ENCODE peak calls at places on chromosomes 11 and 22, in ten cellular contexts. One of them, this sample, is unnamed.

GRCh38 chr22:27993774-27994350 is 74.8 kb upstream of the PITPNB start:
- DNase-seq in effector memory CD4-positive, alpha-beta T cell: no peak
- DNase-seq in HFF-Myc: no peak
- DNase-seq in endodermal cell: no peak
- DNase-seq in SK-N-MC: no peak
- DNase-seq in aorta: peak
- DNase-seq in psoas muscle: no peak
- DNase-seq in mucosa of descending colon: no peak
- DNase-seq in fibroblast of villous mesenchyme: no peak
- DNase-seq in fibroblast of the aortic adventitia: no peak
- DNase-seq in this sample: no peak

GRCh38 chr11:57290288-57290687 is 34.5 kb downstream of the TNKS1BP1 start:
- DNase-seq in effector memory CD4-positive, alpha-beta T cell: no peak
- DNase-seq in HFF-Myc: no peak
- DNase-seq in endodermal cell: no peak
- DNase-seq in SK-N-MC: no peak
- DNase-seq in aorta: no peak
- DNase-seq in psoas muscle: no peak
- DNase-seq in mucosa of descending colon: no peak
- DNase-seq in fibroblast of villous mesenchyme: peak
- DNase-seq in fibroblast of the aortic adventitia: peak
- DNase-seq in this sample: peak

GRCh38 chr22:40855104-40855959 is 1.1 kb downstream of the ST13 start:
- DNase-seq in effector memory CD4-positive, alpha-beta T cell: no peak
- DNase-seq in HFF-Myc: no peak
- DNase-seq in endodermal cell: peak
- DNase-seq in SK-N-MC: no peak
- DNase-seq in aorta: no peak
- DNase-seq in psoas muscle: peak
- DNase-seq in mucosa of descending colon: no peak
- DNase-seq in fibroblast of villous mesenchyme: peak
- DNase-seq in fibroblast of the aortic adventitia: peak
- DNase-seq in this sample: no peak

GRCh38 chr11:108632041-108632440 is 32.8 kb upstream of the DDX10 start:
- DNase-seq in effector memory CD4-positive, alpha-beta T cell: no peak
- DNase-seq in HFF-Myc: peak
- DNase-seq in endodermal cell: no peak
- DNase-seq in SK-N-MC: no peak
- DNase-seq in aorta: no peak
- DNase-seq in psoas muscle: no peak
- DNase-seq in mucosa of descending colon: no peak
- DNase-seq in fibroblast of villous mesenchyme: no peak
- DNase-seq in fibroblast of the aortic adventitia: no peak
- DNase-seq in this sample: no peak

GRCh38 chr22:32531955-32532818 is 57.6 kb downstream of the FBXO7 start:
- DNase-seq in effector memory CD4-positive, alpha-beta T cell: no peak
- DNase-seq in HFF-Myc: peak
- DNase-seq in endodermal cell: peak
- DNase-seq in SK-N-MC: peak
- DNase-seq in aorta: peak
- DNase-seq in psoas muscle: peak
- DNase-seq in mucosa of descending colon: peak
- DNase-seq in fibroblast of villous mesenchyme: peak
- DNase-seq in fibroblast of the aortic adventitia: peak
- DNase-seq in this sample: peak

GRCh38 chr22:47606426-47606825 is 844.0 kb downstream of the TBC1D22A start:
- DNase-seq in effector memory CD4-positive, alpha-beta T cell: no peak
- DNase-seq in HFF-Myc: no peak
- DNase-seq in endodermal cell: peak
- DNase-seq in SK-N-MC: no peak
- DNase-seq in aorta: no peak
- DNase-seq in psoas muscle: peak
- DNase-seq in mucosa of descending colon: no peak
- DNase-seq in fibroblast of villous mesenchyme: no peak
- DNase-seq in fibroblast of the aortic adventitia: no peak
- DNase-seq in this sample: no peak

GRCh38 chr11:24386551-24387404 is 110.1 kb upstream of the LUZP2 start:
- DNase-seq in effector memory CD4-positive, alpha-beta T cell: no peak
- DNase-seq in HFF-Myc: peak
- DNase-seq in endodermal cell: peak
- DNase-seq in SK-N-MC: peak
- DNase-seq in aorta: no peak
- DNase-seq in psoas muscle: no peak
- DNase-seq in mucosa of descending colon: no peak
- DNase-seq in fibroblast of villous mesenchyme: peak
- DNase-seq in fibroblast of the aortic adventitia: peak
- DNase-seq in this sample: peak

GRCh38 chr11:74100735-74101134 is 70.1 kb downstream of the C2CD3 start:
- DNase-seq in effector memory CD4-positive, alpha-beta T cell: no peak
- DNase-seq in HFF-Myc: no peak
- DNase-seq in endodermal cell: no peak
- DNase-seq in SK-N-MC: no peak
- DNase-seq in aorta: no peak
- DNase-seq in psoas muscle: no peak
- DNase-seq in mucosa of descending colon: no peak
- DNase-seq in fibroblast of villous mesenchyme: no peak
- DNase-seq in fibroblast of the aortic adventitia: no peak
- DNase-seq in this sample: no peak

DNA sequence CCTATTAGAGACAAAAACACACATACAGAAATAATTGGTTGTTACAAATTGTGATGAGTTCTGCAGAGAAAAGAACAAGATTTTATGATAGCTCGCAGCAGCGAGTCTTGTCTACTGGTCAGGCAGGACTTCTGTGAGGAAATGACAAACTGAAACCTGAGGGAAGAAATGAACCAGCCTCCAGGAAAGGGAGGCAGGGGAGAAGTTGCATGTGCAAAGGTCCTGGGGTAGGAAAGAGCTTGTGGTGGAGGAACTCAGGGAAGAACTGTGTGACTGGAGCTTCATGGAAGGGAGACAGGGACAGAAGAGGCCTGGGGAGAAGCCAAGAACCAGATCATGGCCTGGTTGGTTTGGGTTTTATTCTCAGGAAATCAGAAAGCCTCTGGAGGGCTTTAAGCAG is 9.2 kb upstream of the RAB1B start:
- DNase-seq in effector memory CD4-positive, alpha-beta T cell: no peak
- DNase-seq in HFF-Myc: no peak
- DNase-seq in endodermal cell: no peak
- DNase-seq in SK-N-MC: no peak
- DNase-seq in aorta: no peak
- DNase-seq in psoas muscle: no peak
- DNase-seq in mucosa of descending colon: no peak
- DNase-seq in fibroblast of villous mesenchyme: no peak
- DNase-seq in fibroblast of the aortic adventitia: no peak
- DNase-seq in this sample: no peak
- H3K4me3 ChIP-seq in effector memory CD4-positive, alpha-beta T cell: no peak
- H3K4me3 ChIP-seq in HFF-Myc: no peak
- H3K4me3 ChIP-seq in endodermal cell: peak
- H3K4me3 ChIP-seq in SK-N-MC: no peak
- H3K4me3 ChIP-seq in aorta: no peak
- H3K4me3 ChIP-seq in psoas muscle: peak
- H3K4me3 ChIP-seq in mucosa of descending colon: no peak
- H3K4me3 ChIP-seq in fibroblast of villous mesenchyme: no peak
- H3K4me3 ChIP-seq in fibroblast of the aortic adventitia: no peak
- H3K4me3 ChIP-seq in this sample: no peak

DNA sequence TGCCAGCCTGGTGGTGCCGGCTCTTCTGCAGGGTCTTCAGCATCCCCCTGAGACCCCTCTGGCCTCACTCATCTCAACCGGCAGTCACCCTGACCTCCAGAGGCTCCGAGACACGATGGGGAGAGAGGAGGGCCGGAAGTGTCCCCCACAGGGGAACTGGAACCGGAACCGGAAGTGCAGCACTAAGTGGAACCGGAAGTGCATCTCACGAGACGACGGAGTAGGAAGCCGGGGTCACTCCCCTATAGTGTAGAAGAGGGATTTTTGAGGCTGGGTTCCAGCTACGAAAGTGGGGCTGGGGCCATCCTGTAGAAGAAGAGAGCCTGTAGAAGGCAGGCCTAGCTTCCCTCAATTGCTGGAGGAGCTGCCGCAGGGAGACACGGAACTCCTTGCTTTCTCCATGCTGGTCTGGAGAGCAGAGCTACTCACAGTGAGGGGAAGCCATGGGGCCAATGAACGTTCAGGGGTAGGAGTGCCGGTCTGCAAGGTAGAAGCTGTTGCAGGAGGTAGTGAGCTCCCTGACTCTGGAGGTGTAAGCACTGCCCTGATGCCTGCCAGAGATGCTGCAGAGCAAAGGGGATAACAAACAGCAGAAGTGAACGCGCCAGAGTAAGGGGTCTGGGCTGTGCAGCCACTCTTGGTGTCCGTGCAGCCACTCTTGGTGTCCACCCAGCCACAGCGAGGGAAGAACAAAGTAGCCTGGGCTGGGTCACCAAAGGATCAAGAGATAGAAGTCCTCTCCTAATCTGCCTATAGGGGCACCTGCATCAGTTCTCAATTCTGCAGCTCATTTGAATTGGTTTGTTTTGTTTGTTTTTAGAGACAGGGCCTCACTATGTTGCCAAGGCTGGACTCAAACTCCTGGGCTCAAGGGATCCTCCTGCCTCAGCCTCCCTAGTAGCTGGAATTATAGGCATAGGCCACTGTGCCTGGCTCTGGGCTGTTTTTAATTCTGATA is 21.9 kb downstream of the SCUBE1 start:
- DNase-seq in effector memory CD4-positive, alpha-beta T cell: no peak
- DNase-seq in HFF-Myc: no peak
- DNase-seq in endodermal cell: no peak
- DNase-seq in SK-N-MC: no peak
- DNase-seq in aorta: no peak
- DNase-seq in psoas muscle: no peak
- DNase-seq in mucosa of descending colon: no peak
- DNase-seq in fibroblast of villous mesenchyme: no peak
- DNase-seq in fibroblast of the aortic adventitia: no peak
- DNase-seq in this sample: no peak
- H3K4me3 ChIP-seq in effector memory CD4-positive, alpha-beta T cell: no peak
- H3K4me3 ChIP-seq in HFF-Myc: no peak
- H3K4me3 ChIP-seq in endodermal cell: no peak
- H3K4me3 ChIP-seq in SK-N-MC: no peak
- H3K4me3 ChIP-seq in aorta: no peak
- H3K4me3 ChIP-seq in psoas muscle: no peak
- H3K4me3 ChIP-seq in mucosa of descending colon: no peak
- H3K4me3 ChIP-seq in fibroblast of villous mesenchyme: no peak
- H3K4me3 ChIP-seq in fibroblast of the aortic adventitia: no peak
- H3K4me3 ChIP-seq in this sample: no peak

GRCh38 chr11:126522152-126522551 is 166.7 kb downstream of the ST3GAL4 start:
- DNase-seq in effector memory CD4-positive, alpha-beta T cell: no peak
- DNase-seq in HFF-Myc: no peak
- DNase-seq in endodermal cell: no peak
- DNase-seq in SK-N-MC: no peak
- DNase-seq in aorta: peak
- DNase-seq in psoas muscle: no peak
- DNase-seq in mucosa of descending colon: no peak
- DNase-seq in fibroblast of villous mesenchyme: no peak
- DNase-seq in fibroblast of the aortic adventitia: peak
- DNase-seq in this sample: no peak

GRCh38 chr11:126521196-126521595 is 165.7 kb downstream of the ST3GAL4 start:
- DNase-seq in effector memory CD4-positive, alpha-beta T cell: no peak
- DNase-seq in HFF-Myc: no peak
- DNase-seq in endodermal cell: no peak
- DNase-seq in SK-N-MC: no peak
- DNase-seq in aorta: peak
- DNase-seq in psoas muscle: no peak
- DNase-seq in mucosa of descending colon: no peak
- DNase-seq in fibroblast of villous mesenchyme: no peak
- DNase-seq in fibroblast of the aortic adventitia: no peak
- DNase-seq in this sample: no peak

GRCh38 chr11:126526471-126526870 is 171.0 kb downstream of the ST3GAL4 start:
- DNase-seq in effector memory CD4-positive, alpha-beta T cell: no peak
- DNase-seq in HFF-Myc: no peak
- DNase-seq in endodermal cell: no peak
- DNase-seq in SK-N-MC: no peak
- DNase-seq in aorta: peak
- DNase-seq in psoas muscle: no peak
- DNase-seq in mucosa of descending colon: no peak
- DNase-seq in fibroblast of villous mesenchyme: no peak
- DNase-seq in fibroblast of the aortic adventitia: no peak
- DNase-seq in this sample: no peak

GRCh38 chr11:126522606-126523005 is 167.1 kb downstream of the ST3GAL4 start:
- DNase-seq in effector memory CD4-positive, alpha-beta T cell: no peak
- DNase-seq in HFF-Myc: no peak
- DNase-seq in endodermal cell: no peak
- DNase-seq in SK-N-MC: no peak
- DNase-seq in aorta: peak
- DNase-seq in psoas muscle: no peak
- DNase-seq in mucosa of descending colon: no peak
- DNase-seq in fibroblast of villous mesenchyme: no peak
- DNase-seq in fibroblast of the aortic adventitia: no peak
- DNase-seq in this sample: no peak

DNA sequence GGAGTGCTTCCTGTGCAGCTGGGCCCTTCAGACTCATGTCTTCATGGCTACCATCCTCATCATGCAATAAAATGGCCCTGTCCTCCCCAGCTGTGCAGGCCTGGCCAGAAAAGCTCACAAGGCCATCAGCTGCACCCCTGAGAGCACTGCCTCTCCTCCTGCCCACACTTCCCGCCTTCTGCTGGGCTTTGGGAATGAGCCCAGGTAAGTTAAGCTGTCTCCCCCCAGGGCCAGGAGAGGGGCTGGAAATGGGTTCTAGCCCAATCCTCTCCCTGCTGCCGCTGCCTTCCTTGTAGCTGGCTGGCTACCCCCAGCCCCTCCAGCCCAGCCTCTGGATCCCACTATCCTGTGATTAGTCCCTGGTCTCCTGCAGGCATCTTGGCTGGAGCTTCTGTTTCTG is 168.0 kb downstream of the ST3GAL4 start:
- DNase-seq in effector memory CD4-positive, alpha-beta T cell: no peak
- DNase-seq in HFF-Myc: no peak
- DNase-seq in endodermal cell: no peak
- DNase-seq in SK-N-MC: no peak
- DNase-seq in aorta: peak
- DNase-seq in psoas muscle: no peak
- DNase-seq in mucosa of descending colon: no peak
- DNase-seq in fibroblast of villous mesenchyme: no peak
- DNase-seq in fibroblast of the aortic adventitia: no peak
- DNase-seq in this sample: no peak
- H3K4me3 ChIP-seq in effector memory CD4-positive, alpha-beta T cell: no peak
- H3K4me3 ChIP-seq in HFF-Myc: no peak
- H3K4me3 ChIP-seq in endodermal cell: no peak
- H3K4me3 ChIP-seq in SK-N-MC: no peak
- H3K4me3 ChIP-seq in aorta: no peak
- H3K4me3 ChIP-seq in psoas muscle: no peak
- H3K4me3 ChIP-seq in mucosa of descending colon: no peak
- H3K4me3 ChIP-seq in fibroblast of villous mesenchyme: no peak
- H3K4me3 ChIP-seq in fibroblast of the aortic adventitia: no peak
- H3K4me3 ChIP-seq in this sample: no peak

GRCh38 chr11:59212222-59212621 is 505 bp downstream of the MPEG1 start:
- DNase-seq in effector memory CD4-positive, alpha-beta T cell: no peak
- DNase-seq in HFF-Myc: no peak
- DNase-seq in endodermal cell: no peak
- DNase-seq in SK-N-MC: no peak
- DNase-seq in aorta: no peak
- DNase-seq in psoas muscle: no peak
- DNase-seq in mucosa of descending colon: no peak
- DNase-seq in fibroblast of villous mesenchyme: no peak
- DNase-seq in fibroblast of the aortic adventitia: no peak
- DNase-seq in this sample: no peak

GRCh38 chr11:59207988-59208432 is 4.7 kb downstream of the MPEG1 start:
- DNase-seq in effector memory CD4-positive, alpha-beta T cell: no peak
- DNase-seq in HFF-Myc: no peak
- DNase-seq in endodermal cell: peak
- DNase-seq in SK-N-MC: no peak
- DNase-seq in aorta: no peak
- DNase-seq in psoas muscle: no peak
- DNase-seq in mucosa of descending colon: no peak
- DNase-seq in fibroblast of villous mesenchyme: peak
- DNase-seq in fibroblast of the aortic adventitia: peak
- DNase-seq in this sample: peak

GRCh38 chr11:59206635-59207034 is 6.1 kb downstream of the MPEG1 start:
- DNase-seq in effector memory CD4-positive, alpha-beta T cell: no peak
- DNase-seq in HFF-Myc: no peak
- DNase-seq in endodermal cell: peak
- DNase-seq in SK-N-MC: no peak
- DNase-seq in aorta: no peak
- DNase-seq in psoas muscle: no peak
- DNase-seq in mucosa of descending colon: no peak
- DNase-seq in fibroblast of villous mesenchyme: peak
- DNase-seq in fibroblast of the aortic adventitia: peak
- DNase-seq in this sample: no peak

GRCh38 chr11:59205664-59206063 is 7.1 kb downstream of the MPEG1 start:
- DNase-seq in effector memory CD4-positive, alpha-beta T cell: no peak
- DNase-seq in HFF-Myc: no peak
- DNase-seq in endodermal cell: no peak
- DNase-seq in SK-N-MC: no peak
- DNase-seq in aorta: no peak
- DNase-seq in psoas muscle: no peak
- DNase-seq in mucosa of descending colon: no peak
- DNase-seq in fibroblast of villous mesenchyme: no peak
- DNase-seq in fibroblast of the aortic adventitia: no peak
- DNase-seq in this sample: no peak

DNA sequence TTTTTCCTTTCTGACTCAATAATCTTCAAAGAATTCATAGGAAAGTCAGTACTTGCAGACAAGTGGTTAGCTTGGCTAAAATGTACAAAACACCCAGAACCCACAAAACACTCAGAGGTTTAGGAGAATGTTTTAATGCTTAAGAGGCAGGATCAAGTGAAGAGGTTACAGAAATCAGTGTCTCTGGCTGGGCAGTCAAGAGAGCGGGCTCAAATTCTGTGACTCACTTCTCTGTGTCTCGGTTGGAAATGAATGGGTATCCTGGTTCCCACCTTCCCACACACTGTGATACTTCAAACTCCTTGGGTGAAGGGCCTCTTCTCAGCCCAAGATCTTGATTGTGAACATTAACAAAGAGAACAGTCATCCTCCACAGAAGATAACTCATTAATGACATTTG is 3.8 kb downstream of the MPEG1 start:
- DNase-seq in effector memory CD4-positive, alpha-beta T cell: no peak
- DNase-seq in HFF-Myc: no peak
- DNase-seq in endodermal cell: no peak
- DNase-seq in SK-N-MC: no peak
- DNase-seq in aorta: no peak
- DNase-seq in psoas muscle: no peak
- DNase-seq in mucosa of descending colon: no peak
- DNase-seq in fibroblast of villous mesenchyme: no peak
- DNase-seq in fibroblast of the aortic adventitia: no peak
- DNase-seq in this sample: peak
- H3K4me3 ChIP-seq in effector memory CD4-positive, alpha-beta T cell: no peak
- H3K4me3 ChIP-seq in HFF-Myc: no peak
- H3K4me3 ChIP-seq in endodermal cell: no peak
- H3K4me3 ChIP-seq in SK-N-MC: no peak
- H3K4me3 ChIP-seq in aorta: no peak
- H3K4me3 ChIP-seq in psoas muscle: peak
- H3K4me3 ChIP-seq in mucosa of descending colon: no peak
- H3K4me3 ChIP-seq in fibroblast of villous mesenchyme: no peak
- H3K4me3 ChIP-seq in fibroblast of the aortic adventitia: no peak
- H3K4me3 ChIP-seq in this sample: no peak